ENCODE peak calls at places on chromosomes 1 and 21, in four cellular contexts. T is IMR-90, Q is trophoblast cell, L is mesenchymal stem cell. S is an unnamed sample.

GRCh38 chr1:25245393-25245792 is 1.9 kb downstream of the RSRP1 start:
- DNase-seq in T (no peak), Q (no peak), L (no peak), S (no peak)

GRCh38 chr1:90402893-90403849 is 313.9 kb downstream of the BARHL2 start:
- DNase-seq in T (peak; percentile 95), Q (peak; percentile 94), L (peak; percentile 88), S (peak; percentile 90)

GRCh38 chr1:105427543-105427942 is 1628.9 kb upstream of the PRMT6 start:
- DNase-seq in T (no peak), Q (no peak), L (no peak), S (no peak)

GRCh38 chr1:177471244-177471643 is 300.5 kb downstream of the BRINP2 start:
- DNase-seq in T (no peak), Q (no peak), L (peak; percentile 0), S (no peak)

GRCh38 chr1:13588946-13589345 is 5.3 kb downstream of the PDPN start:
- DNase-seq in T (no peak), Q (no peak), L (no peak), S (no peak)

GRCh38 chr21:16279658-16280581 is 550.1 kb downstream of the USP25 start:
- DNase-seq in T (peak; percentile 10), Q (no peak), L (peak; percentile 37), S (peak; percentile 20)

GRCh38 chr1:31243451-31244286 is 4.0 kb upstream of the NKAIN1 start:
- DNase-seq in T (peak; percentile 19), Q (no peak), L (peak; percentile 59), S (no peak)

GRCh38 chr1:119902775-119903442 is 6.6 kb upstream of the ADAM30 start:
- DNase-seq in T (no peak), Q (no peak), L (no peak), S (no peak)

GRCh38 chr21:25283720-25284119 is 323.6 kb downstream of the MRPL39 start:
- DNase-seq in T (peak; percentile 56), Q (no peak), L (no peak), S (peak; percentile 77)

GRCh38 chr1:33324677-33325417 is 3.9 kb upstream of the A3GALT2 start:
- DNase-seq in T (no peak), Q (no peak), L (no peak), S (no peak)

GRCh38 chr1:225880210-225880584 is 2.0 kb downstream of the TMEM63A start:
- DNase-seq in T (no peak), Q (no peak), L (no peak), S (no peak)

GRCh38 chr1:185595835-185596667 is 138.1 kb upstream of the HMCN1 start:
- DNase-seq in T (peak; percentile 56), Q (peak; percentile 86), L (peak; percentile 54), S (peak; percentile 80)

GRCh38 chr1:1968767-1969504 is 34.6 kb downstream of the CFAP74 start:
- DNase-seq in T (no peak), Q (no peak), L (no peak), S (no peak)

GRCh38 chr1:1967879-1968278 is 35.7 kb downstream of the CFAP74 start:
- DNase-seq in T (no peak), Q (no peak), L (no peak), S (no peak)

GRCh38 chr1:1969953-1970716 is 33.5 kb downstream of the CFAP74 start:
- DNase-seq in T (no peak), Q (no peak), L (no peak), S (no peak)

GRCh38 chr1:1971017-1971416 is 32.6 kb downstream of the CFAP74 start:
- DNase-seq in T (no peak), Q (no peak), L (no peak), S (no peak)

GRCh38 chr1:1969505-1969900 is 34.1 kb downstream of the CFAP74 start:
- DNase-seq in T (no peak), Q (no peak), L (no peak), S (no peak)
- H3K23ac ChIP-seq in T (no peak overlapping the region), Q (no peak overlapping the region), L (no peak overlapping the region), S (no peak overlapping the region)

GRCh38 chr1:160550572-160551034 is 27.5 kb upstream of the SLAMF6 start:
- DNase-seq in T (no peak), Q (no peak), L (no peak), S (peak; percentile 65)
- H3K23ac ChIP-seq in T (no peak overlapping the region), Q (no peak overlapping the region), L (no peak overlapping the region), S (no peak overlapping the region)

GRCh38 chr1:2278591-2279209 is 50.6 kb downstream of the SKI start:
- DNase-seq in T (no peak), Q (no peak), L (no peak), S (no peak)

GRCh38 chr1:2279210-2279639 is 51.1 kb downstream of the SKI start:
- DNase-seq in T (peak; percentile 94), Q (no peak), L (peak; percentile 88), S (peak; percentile 100)

GRCh38 chr1:2276803-2277580 is 48.9 kb downstream of the SKI start:
- DNase-seq in T (peak; percentile 62), Q (no peak), L (peak; percentile 34), S (no peak)

GRCh38 chr1:2275796-2276536 is 47.8 kb downstream of the SKI start:
- DNase-seq in T (peak; percentile 49), Q (no peak), L (peak; percentile 79), S (peak; percentile 40)

GRCh38 chr1:2277741-2278488 is 49.8 kb downstream of the SKI start:
- DNase-seq in T (no peak), Q (no peak), L (peak; percentile 15), S (peak; percentile 54)
- H3K23ac ChIP-seq in T (peak overlapping the region; percentile 76), Q (no peak overlapping the region), L (no peak overlapping the region), S (no peak overlapping the region)

DNA sequence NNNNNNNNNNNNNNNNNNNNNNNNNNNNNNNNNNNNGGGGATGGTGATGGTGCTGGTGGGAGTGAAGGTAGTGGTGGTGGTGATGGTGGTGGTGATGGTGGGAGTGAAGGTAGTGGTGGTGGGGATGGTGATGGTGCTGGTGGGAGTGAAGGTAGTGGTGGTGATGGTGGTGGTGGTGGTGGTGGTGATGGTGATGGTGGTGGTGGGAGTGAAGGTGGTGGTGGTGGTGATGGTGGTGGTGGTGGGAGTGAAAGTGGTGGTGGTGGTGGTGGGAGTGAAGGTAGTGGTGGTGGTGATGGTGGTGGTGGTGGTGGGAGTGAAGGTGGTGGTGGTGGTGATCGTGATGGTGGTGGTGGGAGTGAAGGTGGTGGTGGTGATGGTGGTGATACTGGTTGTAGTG is 93.6 kb downstream of the CRYAA start:
- DNase-seq in T (peak; percentile 19), Q (no peak), L (no peak), S (no peak)
- H3K23ac ChIP-seq in T (no peak overlapping the region), Q (no peak overlapping the region), L (no peak overlapping the region), S (no peak overlapping the region)

GRCh38 chr21:44517175-44517899 is 22.7 kb downstream of the KRTAP10-1 start:
- DNase-seq in T (peak; percentile 29), Q (peak; percentile 6), L (no peak), S (peak; percentile 85)

GRCh38 chr21:44518684-44519083 is 21.3 kb downstream of the KRTAP10-1 start:
- DNase-seq in T (no peak), Q (peak; percentile 57), L (no peak), S (no peak)

GRCh38 chr21:44520326-44521300 is 19.4 kb downstream of the KRTAP10-1 start:
- DNase-seq in T (no peak), Q (peak; percentile 74), L (no peak), S (peak; percentile 48)

GRCh38 chr21:44521301-44521927 is 18.6 kb downstream of the KRTAP10-1 start:
- DNase-seq in T (no peak), Q (no peak), L (no peak), S (no peak)

GRCh38 chr21:44519346-44520325 is 20.4 kb downstream of the KRTAP10-1 start:
- DNase-seq in T (no peak), Q (no peak), L (no peak), S (no peak)
- H3K23ac ChIP-seq in T (no peak overlapping the region), Q (no peak overlapping the region), L (no peak overlapping the region), S (no peak overlapping the region)

DNA sequence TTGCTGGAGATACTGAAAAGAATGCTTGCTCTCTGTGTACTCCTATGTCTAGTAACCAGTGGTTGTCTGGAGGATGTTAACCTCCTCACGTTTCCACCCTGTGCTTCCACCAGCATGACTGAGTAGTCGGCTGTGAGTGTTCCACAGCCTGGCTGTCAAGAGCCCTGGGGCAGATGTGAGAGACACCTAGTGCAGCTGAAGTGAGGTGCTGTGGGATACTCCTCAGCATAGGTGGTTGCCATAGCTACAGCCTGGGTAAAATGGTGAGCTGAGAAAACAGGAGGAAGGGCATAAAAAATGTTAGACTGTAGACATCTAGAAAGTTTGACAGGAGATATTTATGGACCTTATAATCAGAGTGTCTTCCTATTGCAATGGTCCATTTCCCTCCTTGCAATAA is 15.8 kb downstream of the IVL start:
- DNase-seq in T (no peak), Q (no peak), L (no peak), S (peak; percentile 25)
- H3K23ac ChIP-seq in T (no peak overlapping the region), Q (no peak overlapping the region), L (no peak overlapping the region), S (no peak overlapping the region)

DNA sequence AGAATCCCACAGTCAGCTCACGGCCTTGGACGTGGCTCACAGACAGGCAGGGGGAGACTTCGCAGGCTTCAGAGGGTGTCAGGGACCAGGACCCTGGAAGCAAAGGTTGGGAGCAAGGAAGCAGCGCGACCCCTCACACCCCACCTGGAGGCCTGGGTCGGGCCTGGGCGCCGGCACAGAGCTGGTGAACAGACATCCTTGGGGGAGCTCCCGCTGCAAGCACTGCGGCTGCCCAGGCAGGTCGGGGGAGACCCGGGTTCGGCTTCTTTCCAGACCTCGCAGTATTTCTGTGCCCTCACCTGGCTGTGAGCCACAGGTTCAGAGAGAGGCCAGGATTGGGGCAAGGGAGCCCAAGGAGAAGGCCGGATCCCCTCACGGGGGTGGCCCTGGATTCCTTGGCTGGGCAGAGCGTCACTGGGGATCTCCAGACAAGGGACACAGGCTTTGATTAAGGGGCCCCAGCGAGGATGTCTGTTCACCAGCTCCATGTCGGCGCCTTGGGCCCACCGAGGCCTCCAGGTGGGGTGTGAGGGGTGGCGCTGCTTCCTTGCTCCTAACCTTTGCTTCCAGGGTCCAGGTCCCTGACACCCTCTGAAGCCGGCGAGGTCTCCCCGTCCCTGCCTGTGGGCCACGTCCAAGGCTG is 37.9 kb upstream of the TSPEAR start:
- DNase-seq in T (no peak), Q (no peak), L (no peak), S (no peak)
- H3K23ac ChIP-seq in T (no peak overlapping the region), Q (no peak overlapping the region), L (no peak overlapping the region), S (peak overlapping the region; percentile 89)

GRCh38 chr21:36874665-36875064 is 91.8 kb downstream of the HLCS start:
- DNase-seq in T (no peak), Q (no peak), L (no peak), S (no peak)
- H3K23ac ChIP-seq in T (no peak overlapping the region), Q (no peak overlapping the region), L (no peak overlapping the region), S (no peak overlapping the region)

DNA sequence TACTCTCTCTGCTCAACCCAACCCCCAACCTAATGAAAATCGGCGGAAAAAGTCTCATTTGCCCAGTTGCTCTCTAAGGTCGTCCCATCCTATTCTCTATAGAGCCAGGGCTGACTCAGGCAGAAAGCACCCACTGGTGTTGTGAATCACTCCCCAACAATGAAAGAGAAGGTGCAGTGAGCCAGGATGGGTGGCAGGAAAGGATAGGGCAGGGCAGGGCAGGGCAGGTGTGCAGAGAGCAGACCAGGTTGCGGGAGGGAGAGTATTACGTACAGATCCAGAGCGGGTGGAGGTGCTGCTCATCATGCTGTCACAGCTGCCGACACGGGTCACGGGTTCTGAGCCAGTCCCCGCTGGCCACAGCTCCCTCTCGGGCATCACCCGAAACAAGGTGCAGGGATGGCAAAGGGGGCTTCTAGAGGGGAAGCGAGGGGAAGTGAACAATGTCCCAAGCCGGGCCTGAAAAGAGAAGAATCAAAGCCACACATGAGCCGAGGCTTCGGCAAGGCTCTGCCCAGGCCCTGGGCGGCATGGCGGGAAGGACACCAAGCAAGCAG is 5.3 kb downstream of the C1orf116 start:
- DNase-seq in T (peak; percentile 22), Q (peak; percentile 78), L (no peak), S (no peak)
- H3K23ac ChIP-seq in T (no peak overlapping the region), Q (no peak overlapping the region), L (no peak overlapping the region), S (peak overlapping the region; percentile 9)